ENCODE peak calls at places on chromosomes 4 and X, in seven cellular contexts. One of them, this sample, is unnamed.

GRCh38 chr4:124903995-124904722 is 191.6 kb upstream of the ANKRD50 start:
- DNase-seq in GM12865: no peak
- DNase-seq in astrocyte of the cerebellum: peak
- DNase-seq in transverse colon: no peak
- DNase-seq in A549: no peak
- DNase-seq in brain microvascular endothelial cell: peak
- DNase-seq in IMR-90: peak
- DNase-seq in this sample: peak

GRCh38 chrX:151488677-151489076 is 74.8 kb upstream of the PASD1 start:
- DNase-seq in GM12865: peak
- DNase-seq in astrocyte of the cerebellum: no peak
- DNase-seq in transverse colon: no peak
- DNase-seq in A549: peak
- DNase-seq in brain microvascular endothelial cell: no peak
- DNase-seq in IMR-90: no peak
- DNase-seq in this sample: no peak

GRCh38 chrX:26558719-26559386 is 342.9 kb downstream of the MAGEB5 start:
- DNase-seq in GM12865: no peak
- DNase-seq in astrocyte of the cerebellum: no peak
- DNase-seq in transverse colon: no peak
- DNase-seq in A549: no peak
- DNase-seq in brain microvascular endothelial cell: no peak
- DNase-seq in IMR-90: no peak
- DNase-seq in this sample: no peak

GRCh38 chr4:105206214-105206613 is 59.5 kb downstream of the TET2 start:
- DNase-seq in GM12865: no peak
- DNase-seq in astrocyte of the cerebellum: no peak
- DNase-seq in transverse colon: no peak
- DNase-seq in A549: no peak
- DNase-seq in brain microvascular endothelial cell: no peak
- DNase-seq in IMR-90: no peak
- DNase-seq in this sample: no peak

GRCh38 chr4:14743601-14744000 is 258.7 kb upstream of the CPEB2 start:
- DNase-seq in GM12865: no peak
- DNase-seq in astrocyte of the cerebellum: peak
- DNase-seq in transverse colon: no peak
- DNase-seq in A549: no peak
- DNase-seq in brain microvascular endothelial cell: peak
- DNase-seq in IMR-90: no peak
- DNase-seq in this sample: no peak

GRCh38 chr4:108830509-108831244 is 67.8 kb upstream of the ETNPPL start:
- DNase-seq in GM12865: peak
- DNase-seq in astrocyte of the cerebellum: no peak
- DNase-seq in transverse colon: peak
- DNase-seq in A549: no peak
- DNase-seq in brain microvascular endothelial cell: no peak
- DNase-seq in IMR-90: peak
- DNase-seq in this sample: peak

GRCh38 chr4:108237693-108238092 is 69.0 kb upstream of the LEF1 start:
- DNase-seq in GM12865: no peak
- DNase-seq in astrocyte of the cerebellum: no peak
- DNase-seq in transverse colon: no peak
- DNase-seq in A549: no peak
- DNase-seq in brain microvascular endothelial cell: no peak
- DNase-seq in IMR-90: no peak
- DNase-seq in this sample: no peak

GRCh38 chr4:87041142-87041541 is 106.3 kb downstream of the AFF1 start:
- DNase-seq in GM12865: no peak
- DNase-seq in astrocyte of the cerebellum: no peak
- DNase-seq in transverse colon: no peak
- DNase-seq in A549: no peak
- DNase-seq in brain microvascular endothelial cell: peak
- DNase-seq in IMR-90: peak
- DNase-seq in this sample: peak

GRCh38 chrX:45006002-45006800 is 133.2 kb downstream of the KDM6A start:
- DNase-seq in GM12865: no peak
- DNase-seq in astrocyte of the cerebellum: no peak
- DNase-seq in transverse colon: no peak
- DNase-seq in A549: peak
- DNase-seq in brain microvascular endothelial cell: peak
- DNase-seq in IMR-90: peak
- DNase-seq in this sample: peak

GRCh38 chrX:265502-265901 is 15.7 kb upstream of the PLCXD1 start:
- DNase-seq in GM12865: no peak
- DNase-seq in astrocyte of the cerebellum: no peak
- DNase-seq in transverse colon: no peak
- DNase-seq in A549: no peak
- DNase-seq in brain microvascular endothelial cell: no peak
- DNase-seq in IMR-90: no peak
- DNase-seq in this sample: no peak

GRCh38 chr4:7134737-7135388 is 57.5 kb upstream of the SORCS2 start:
- DNase-seq in GM12865: no peak
- DNase-seq in astrocyte of the cerebellum: peak
- DNase-seq in transverse colon: peak
- DNase-seq in A549: no peak
- DNase-seq in brain microvascular endothelial cell: peak
- DNase-seq in IMR-90: peak
- DNase-seq in this sample: peak

GRCh38 chr4:127889903-127890302 is 9.2 kb downstream of the PLK4 start:
- DNase-seq in GM12865: no peak
- DNase-seq in astrocyte of the cerebellum: no peak
- DNase-seq in transverse colon: no peak
- DNase-seq in A549: no peak
- DNase-seq in brain microvascular endothelial cell: no peak
- DNase-seq in IMR-90: peak
- DNase-seq in this sample: peak

GRCh38 chr4:173013232-173013932 is 155.2 kb upstream of the GALNT7 start:
- DNase-seq in GM12865: peak
- DNase-seq in astrocyte of the cerebellum: peak
- DNase-seq in transverse colon: peak
- DNase-seq in A549: peak
- DNase-seq in brain microvascular endothelial cell: peak
- DNase-seq in IMR-90: peak
- DNase-seq in this sample: peak

GRCh38 chrX:23548164-23548563 is 119.1 kb upstream of the PRDX4 start:
- DNase-seq in GM12865: no peak
- DNase-seq in astrocyte of the cerebellum: peak
- DNase-seq in transverse colon: no peak
- DNase-seq in A549: no peak
- DNase-seq in brain microvascular endothelial cell: peak
- DNase-seq in IMR-90: no peak
- DNase-seq in this sample: peak

GRCh38 chr4:72323227-72323626 is 245.8 kb downstream of the ADAMTS3 start:
- DNase-seq in GM12865: no peak
- DNase-seq in astrocyte of the cerebellum: peak
- DNase-seq in transverse colon: no peak
- DNase-seq in A549: no peak
- DNase-seq in brain microvascular endothelial cell: no peak
- DNase-seq in IMR-90: no peak
- DNase-seq in this sample: no peak

GRCh38 chrX:2552621-2553297 is 52.0 kb upstream of the DHRSX start:
- DNase-seq in GM12865: no peak
- DNase-seq in astrocyte of the cerebellum: peak
- DNase-seq in transverse colon: no peak
- DNase-seq in A549: peak
- DNase-seq in brain microvascular endothelial cell: no peak
- DNase-seq in IMR-90: no peak
- DNase-seq in this sample: peak

GRCh38 chr4:9969526-9970398 is 51.5 kb downstream of the SLC2A9 start:
- DNase-seq in GM12865: no peak
- DNase-seq in astrocyte of the cerebellum: no peak
- DNase-seq in transverse colon: no peak
- DNase-seq in A549: no peak
- DNase-seq in brain microvascular endothelial cell: no peak
- DNase-seq in IMR-90: no peak
- DNase-seq in this sample: no peak

GRCh38 chr4:12894062-12894461 is 590.1 kb downstream of the RAB28 start:
- DNase-seq in GM12865: no peak
- DNase-seq in astrocyte of the cerebellum: no peak
- DNase-seq in transverse colon: no peak
- DNase-seq in A549: no peak
- DNase-seq in brain microvascular endothelial cell: no peak
- DNase-seq in IMR-90: no peak
- DNase-seq in this sample: no peak

GRCh38 chr4:102321260-102321991 is 23.9 kb downstream of the SLC39A8 start:
- DNase-seq in GM12865: peak
- DNase-seq in astrocyte of the cerebellum: no peak
- DNase-seq in transverse colon: no peak
- DNase-seq in A549: no peak
- DNase-seq in brain microvascular endothelial cell: no peak
- DNase-seq in IMR-90: no peak
- DNase-seq in this sample: peak

GRCh38 chr4:126627255-126627654 is 1005.5 kb upstream of the INTU start:
- DNase-seq in GM12865: peak
- DNase-seq in astrocyte of the cerebellum: no peak
- DNase-seq in transverse colon: no peak
- DNase-seq in A549: no peak
- DNase-seq in brain microvascular endothelial cell: peak
- DNase-seq in IMR-90: peak
- DNase-seq in this sample: peak

GRCh38 chr4:40228497-40229365 is 31.9 kb downstream of the RHOH start:
- DNase-seq in GM12865: peak
- DNase-seq in astrocyte of the cerebellum: no peak
- DNase-seq in transverse colon: no peak
- DNase-seq in A549: no peak
- DNase-seq in brain microvascular endothelial cell: no peak
- DNase-seq in IMR-90: no peak
- DNase-seq in this sample: peak

GRCh38 chrX:113802837-113803236 is 781.0 kb upstream of the HTR2C start:
- DNase-seq in GM12865: no peak
- DNase-seq in astrocyte of the cerebellum: no peak
- DNase-seq in transverse colon: no peak
- DNase-seq in A549: no peak
- DNase-seq in brain microvascular endothelial cell: no peak
- DNase-seq in IMR-90: no peak
- DNase-seq in this sample: peak

GRCh38 chrX:113800955-113801354 is 782.9 kb upstream of the HTR2C start:
- DNase-seq in GM12865: no peak
- DNase-seq in astrocyte of the cerebellum: no peak
- DNase-seq in transverse colon: no peak
- DNase-seq in A549: no peak
- DNase-seq in brain microvascular endothelial cell: no peak
- DNase-seq in IMR-90: no peak
- DNase-seq in this sample: no peak

GRCh38 chrX:113804293-113804692 is 779.6 kb upstream of the HTR2C start:
- DNase-seq in GM12865: no peak
- DNase-seq in astrocyte of the cerebellum: no peak
- DNase-seq in transverse colon: no peak
- DNase-seq in A549: no peak
- DNase-seq in brain microvascular endothelial cell: no peak
- DNase-seq in IMR-90: no peak
- DNase-seq in this sample: no peak
- H3K4me3 ChIP-seq in GM12865: no peak
- H3K4me3 ChIP-seq in astrocyte of the cerebellum: no peak
- H3K4me3 ChIP-seq in transverse colon: no peak
- H3K4me3 ChIP-seq in A549: no peak
- H3K4me3 ChIP-seq in brain microvascular endothelial cell: no peak
- H3K4me3 ChIP-seq in IMR-90: no peak
- H3K4me3 ChIP-seq in this sample: no peak

GRCh38 chrX:153493085-153493484 is 1.7 kb upstream of the BGN start:
- DNase-seq in GM12865: no peak
- DNase-seq in astrocyte of the cerebellum: no peak
- DNase-seq in transverse colon: no peak
- DNase-seq in A549: no peak
- DNase-seq in brain microvascular endothelial cell: no peak
- DNase-seq in IMR-90: no peak
- DNase-seq in this sample: no peak

GRCh38 chrX:153492543-153492942 is 2.2 kb upstream of the BGN start:
- DNase-seq in GM12865: no peak
- DNase-seq in astrocyte of the cerebellum: no peak
- DNase-seq in transverse colon: no peak
- DNase-seq in A549: no peak
- DNase-seq in brain microvascular endothelial cell: no peak
- DNase-seq in IMR-90: no peak
- DNase-seq in this sample: no peak

GRCh38 chrX:153494541-153495361 is at the start of gene BGN:
- DNase-seq in GM12865: no peak
- DNase-seq in astrocyte of the cerebellum: no peak
- DNase-seq in transverse colon: no peak
- DNase-seq in A549: peak
- DNase-seq in brain microvascular endothelial cell: no peak
- DNase-seq in IMR-90: peak
- DNase-seq in this sample: peak

GRCh38 chrX:153495362-153495751 is 577 bp downstream of the BGN start:
- DNase-seq in GM12865: no peak
- DNase-seq in astrocyte of the cerebellum: no peak
- DNase-seq in transverse colon: no peak
- DNase-seq in A549: no peak
- DNase-seq in brain microvascular endothelial cell: no peak
- DNase-seq in IMR-90: peak
- DNase-seq in this sample: peak

GRCh38 chrX:153494061-153494460 is 719 bp upstream of the BGN start:
- DNase-seq in GM12865: no peak
- DNase-seq in astrocyte of the cerebellum: no peak
- DNase-seq in transverse colon: no peak
- DNase-seq in A549: no peak
- DNase-seq in brain microvascular endothelial cell: no peak
- DNase-seq in IMR-90: peak
- DNase-seq in this sample: no peak
- H3K4me3 ChIP-seq in GM12865: no peak
- H3K4me3 ChIP-seq in astrocyte of the cerebellum: peak
- H3K4me3 ChIP-seq in transverse colon: no peak
- H3K4me3 ChIP-seq in A549: no peak
- H3K4me3 ChIP-seq in brain microvascular endothelial cell: peak
- H3K4me3 ChIP-seq in IMR-90: peak
- H3K4me3 ChIP-seq in this sample: peak

DNA sequence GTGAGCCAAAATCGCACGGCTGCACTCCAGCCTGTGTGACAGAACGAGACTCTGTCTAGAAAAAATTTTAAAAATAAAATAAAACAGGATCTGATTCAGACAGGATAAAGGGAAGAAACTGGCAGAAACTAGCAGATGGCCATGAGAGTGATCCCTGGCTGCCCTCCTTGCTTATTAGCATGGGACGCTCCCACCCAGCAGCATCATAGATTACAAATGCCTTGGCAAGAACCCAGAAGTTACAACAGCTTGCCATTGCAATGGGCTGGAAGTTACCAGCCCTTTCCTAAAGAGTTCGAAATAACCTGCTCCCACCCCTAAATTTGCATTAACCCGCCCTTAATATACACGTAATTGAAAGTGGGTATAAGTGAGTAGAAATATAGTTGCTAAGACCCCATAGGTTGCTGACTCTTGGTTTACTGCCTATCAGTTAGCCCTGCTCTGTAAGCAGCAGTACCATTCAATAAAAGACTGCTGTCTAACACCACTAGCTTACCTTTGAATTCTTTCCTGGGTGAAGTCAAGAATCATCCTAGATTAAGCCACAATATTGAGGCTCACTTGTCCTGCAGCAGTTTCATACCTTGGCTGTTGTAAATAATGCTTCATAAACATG is 9.1 kb upstream of the XAGE2 start:
- DNase-seq in GM12865: no peak
- DNase-seq in astrocyte of the cerebellum: no peak
- DNase-seq in transverse colon: no peak
- DNase-seq in A549: no peak
- DNase-seq in brain microvascular endothelial cell: no peak
- DNase-seq in IMR-90: no peak
- DNase-seq in this sample: peak
- H3K4me3 ChIP-seq in GM12865: no peak
- H3K4me3 ChIP-seq in astrocyte of the cerebellum: no peak
- H3K4me3 ChIP-seq in transverse colon: no peak
- H3K4me3 ChIP-seq in A549: no peak
- H3K4me3 ChIP-seq in brain microvascular endothelial cell: no peak
- H3K4me3 ChIP-seq in IMR-90: no peak
- H3K4me3 ChIP-seq in this sample: no peak

GRCh38 chr4:5032825-5033224 is 13.6 kb upstream of the CYTL1 start:
- DNase-seq in GM12865: no peak
- DNase-seq in astrocyte of the cerebellum: no peak
- DNase-seq in transverse colon: no peak
- DNase-seq in A549: no peak
- DNase-seq in brain microvascular endothelial cell: no peak
- DNase-seq in IMR-90: no peak
- DNase-seq in this sample: no peak
- H3K4me3 ChIP-seq in GM12865: no peak
- H3K4me3 ChIP-seq in astrocyte of the cerebellum: no peak
- H3K4me3 ChIP-seq in transverse colon: no peak
- H3K4me3 ChIP-seq in A549: no peak
- H3K4me3 ChIP-seq in brain microvascular endothelial cell: no peak
- H3K4me3 ChIP-seq in IMR-90: no peak
- H3K4me3 ChIP-seq in this sample: no peak